ENCODE peak calls at places on chromosomes 5 and 9, in nine cellular contexts. I, V, S, A, D, R, W, H and Q are unnamed samples.

GRCh38 chr5:178651046-178651810 is 24.4 kb upstream of the CLK4 start:
- DNase-seq in W (no peak), R (no peak), I (peak), A (no peak), D (no peak), S (peak), H (no peak), V (peak), Q (no peak)

GRCh38 chr5:167081561-167081960 is 1209.9 kb upstream of the WWC1 start:
- DNase-seq in W (no peak), A (no peak), V (no peak), H (no peak), I (no peak), S (no peak), D (no peak), R (no peak), Q (no peak)

GRCh38 chr5:151591144-151591819 is at the start of gene FAT2:
- DNase-seq in H (peak), W (peak), V (no peak), I (no peak), R (no peak), A (no peak), D (no peak), S (peak), Q (no peak)

GRCh38 chr9:94767331-94768099 is 41.0 kb downstream of the AOPEP start:
- DNase-seq in W (no peak), H (no peak), I (peak), A (no peak), V (peak), S (peak), R (no peak), D (no peak), Q (no peak)

GRCh38 chr5:67268233-67269011 is 71.8 kb upstream of the CD180 start:
- DNase-seq in R (no peak), H (peak), I (peak), V (peak), D (peak), A (peak), W (no peak), S (peak), Q (no peak)

GRCh38 chr9:89519393-89519805 is 21.5 kb upstream of the SEMA4D start:
- DNase-seq in H (no peak), V (no peak), W (no peak), R (no peak), D (peak), S (peak), A (peak), I (no peak), Q (peak)

GRCh38 chr5:179160584-179160983 is 100.4 kb downstream of the ZNF354C start:
- DNase-seq in A (no peak), I (no peak), W (peak), V (peak), R (no peak), H (no peak), D (no peak), S (no peak), Q (no peak)

GRCh38 chr9:110208031-110208430 is at the start of gene C9orf152:
- DNase-seq in H (no peak), A (no peak), R (no peak), S (no peak), I (no peak), D (no peak), W (no peak), V (no peak), Q (peak)

GRCh38 chr5:150196986-150197385 is 7.1 kb downstream of the SLC6A7 start:
- DNase-seq in I (no peak), A (no peak), R (no peak), H (no peak), W (no peak), D (no peak), V (no peak), S (no peak), Q (no peak)

GRCh38 chr9:87271696-87272477 is 225.8 kb upstream of the DAPK1 start:
- DNase-seq in A (no peak), W (no peak), H (no peak), R (no peak), D (no peak), I (no peak), S (no peak), V (peak), Q (no peak)

GRCh38 chr5:139635606-139636206 is 12.4 kb upstream of the CXXC5 start:
- DNase-seq in V (peak), W (no peak), A (peak), R (no peak), H (peak), D (peak), S (peak), I (peak), Q (peak)
- TF ChIP-seq CTCF in V (peak), W (peak), A (peak), R (no peak), H (peak), D (peak), S (peak), I (peak), Q (peak)

GRCh38 chr9:4984571-4985375 is at the start of gene JAK2:
- DNase-seq in V (peak), S (peak), W (peak), H (peak), I (peak), D (peak), R (peak), A (peak), Q (peak)
- TF ChIP-seq CTCF in V (peak), S (peak), W (peak), H (peak), I (peak), D (peak), R (peak), A (no peak), Q (peak)

GRCh38 chr5:181189962-181190710 is 14.9 kb downstream of the TRIM7 start:
- DNase-seq in S (no peak), D (no peak), W (no peak), A (no peak), I (no peak), H (peak), R (no peak), V (peak), Q (no peak)

GRCh38 chr5:181186902-181187499 is 18.0 kb downstream of the TRIM7 start:
- DNase-seq in R (no peak), S (peak), D (peak), I (no peak), A (no peak), W (no peak), H (no peak), V (no peak), Q (peak)

GRCh38 chr5:181187500-181188213 is 17.3 kb downstream of the TRIM7 start:
- DNase-seq in R (no peak), S (peak), I (peak), V (peak), W (peak), H (peak), D (peak), A (peak), Q (peak)

GRCh38 chr5:181189363-181189961 is 15.5 kb downstream of the TRIM7 start:
- DNase-seq in D (no peak), H (peak), I (peak), S (peak), R (no peak), W (no peak), A (no peak), V (peak), Q (no peak)

DNA sequence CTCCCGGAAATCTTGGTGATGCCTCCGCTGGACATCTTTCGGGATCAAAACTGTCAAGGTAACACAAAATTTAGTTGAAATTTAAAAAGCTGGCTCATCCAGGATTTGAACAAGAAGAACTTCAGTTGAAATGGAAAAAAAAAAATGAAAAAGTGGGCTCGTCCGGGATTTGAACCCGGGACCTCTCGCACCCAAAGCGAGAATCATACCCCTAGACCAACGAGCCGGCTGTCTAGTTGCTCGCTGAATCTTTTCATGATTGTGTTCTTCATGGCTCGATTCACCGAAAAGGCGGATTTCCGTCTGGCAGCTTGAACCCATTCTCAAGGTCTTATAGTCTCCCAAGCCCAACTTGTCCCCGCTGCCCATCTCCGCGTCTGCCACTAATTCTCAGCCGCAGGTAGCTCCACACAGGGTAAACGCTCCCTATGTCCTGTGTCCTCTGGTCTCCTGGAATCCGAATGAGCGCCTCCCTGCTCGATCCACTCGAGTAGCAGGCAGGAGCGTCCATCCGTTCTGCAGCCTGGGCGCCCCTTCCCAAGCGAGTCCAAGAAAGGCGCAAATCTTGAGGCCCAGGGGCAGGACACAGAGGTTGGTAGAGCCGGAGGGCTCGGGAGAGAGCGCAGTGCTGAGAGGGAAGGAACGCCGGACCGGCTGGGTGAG is 16.2 kb downstream of the TRIM7 start:
- DNase-seq in R (no peak), W (peak), D (peak), A (no peak), I (peak), V (peak), S (peak), H (peak), Q (peak)
- TF ChIP-seq CTCF in R (no peak), W (no peak), D (no peak), A (no peak), I (no peak), V (peak), S (no peak), H (no peak), Q (no peak)

GRCh38 chr9:19154135-19154612 is 26.9 kb upstream of the PLIN2 start:
- DNase-seq in H (peak), I (peak), W (no peak), A (no peak), R (no peak), S (peak), V (peak), D (peak), Q (no peak)
- TF ChIP-seq CTCF in H (no peak), I (no peak), W (no peak), A (no peak), R (no peak), S (no peak), V (no peak), D (no peak), Q (no peak)

GRCh38 chr9:6907772-6908381 is 150.1 kb downstream of the KDM4C start:
- DNase-seq in V (peak), I (peak), A (no peak), D (peak), R (no peak), S (peak), H (peak), W (no peak), Q (no peak)
- TF ChIP-seq CTCF in V (peak), I (peak), A (peak), D (peak), R (no peak), S (peak), H (peak), W (peak), Q (peak)

GRCh38 chr5:57693488-57694305 is 211.1 kb upstream of the ACTBL2 start:
- DNase-seq in D (no peak), S (peak), I (peak), W (no peak), V (peak), H (no peak), A (no peak), R (no peak), Q (peak)

GRCh38 chr5:57696906-57697590 is 214.4 kb upstream of the ACTBL2 start:
- DNase-seq in A (no peak), I (peak), W (no peak), S (no peak), V (no peak), D (no peak), H (no peak), R (no peak), Q (no peak)

GRCh38 chr5:57695179-57695578 is 212.6 kb upstream of the ACTBL2 start:
- DNase-seq in H (peak), V (no peak), R (no peak), A (no peak), W (no peak), D (peak), I (no peak), S (peak), Q (peak)

GRCh38 chr5:57698785-57699184 is 216.2 kb upstream of the ACTBL2 start:
- DNase-seq in D (peak), H (peak), W (peak), S (peak), R (peak), A (no peak), I (no peak), V (no peak), Q (no peak)

DNA sequence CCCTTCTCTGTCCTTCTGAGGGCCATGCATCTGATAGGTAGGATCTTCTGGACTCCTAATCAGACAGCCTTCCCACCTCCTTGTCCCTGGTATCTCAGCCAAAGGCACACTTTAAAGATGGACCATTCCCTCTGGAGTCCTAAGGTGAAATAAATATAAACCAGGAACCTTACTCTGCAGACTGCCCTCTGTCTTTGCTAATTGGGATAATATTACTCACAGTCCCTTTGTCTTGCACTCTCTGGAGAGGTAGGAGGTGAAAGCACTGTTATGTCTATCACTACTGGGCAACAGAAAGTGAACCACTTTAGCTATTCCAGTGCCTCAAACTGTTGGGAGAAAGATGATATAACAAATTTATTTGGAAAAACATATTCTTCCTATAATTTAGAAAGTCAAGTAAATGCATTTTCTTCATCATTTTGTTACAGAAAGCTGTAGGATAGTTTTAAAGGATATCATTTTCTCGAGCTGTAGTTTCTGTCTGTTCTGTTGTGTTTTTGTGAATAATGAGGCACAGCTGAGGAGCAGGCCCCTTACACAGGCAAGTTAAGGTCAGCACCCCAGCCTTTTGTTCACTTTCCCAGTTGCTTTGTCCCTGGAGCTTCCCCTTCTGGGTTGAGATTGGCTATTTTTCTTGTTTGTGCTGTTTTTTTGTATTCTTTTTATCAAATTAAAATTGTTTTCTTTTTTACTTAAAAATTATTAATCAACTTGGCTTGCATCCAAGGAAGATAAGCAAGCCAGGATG is 213.6 kb upstream of the ACTBL2 start:
- DNase-seq in W (no peak), I (no peak), S (no peak), H (no peak), A (no peak), D (no peak), R (no peak), V (no peak), Q (no peak)
- TF ChIP-seq CTCF in W (no peak), I (peak), S (peak), H (no peak), A (no peak), D (no peak), R (no peak), V (no peak), Q (no peak)

GRCh38 chr9:38359297-38359653 is 33.2 kb upstream of the ALDH1B1 start:
- DNase-seq in I (no peak), D (no peak), H (no peak), W (no peak), A (no peak), V (no peak), S (no peak), R (no peak), Q (no peak)

GRCh38 chr9:38363589-38363925 is 28.9 kb upstream of the ALDH1B1 start:
- DNase-seq in W (no peak), A (no peak), I (no peak), H (no peak), D (no peak), V (no peak), R (no peak), S (no peak), Q (no peak)

GRCh38 chr9:38359689-38360385 is 32.7 kb upstream of the ALDH1B1 start:
- DNase-seq in W (no peak), H (no peak), V (no peak), R (no peak), S (no peak), I (peak), A (no peak), D (no peak), Q (no peak)

GRCh38 chr9:38362912-38363588 is 29.5 kb upstream of the ALDH1B1 start:
- DNase-seq in V (peak), H (peak), R (no peak), A (no peak), I (peak), W (no peak), D (peak), S (peak), Q (peak)

DNA sequence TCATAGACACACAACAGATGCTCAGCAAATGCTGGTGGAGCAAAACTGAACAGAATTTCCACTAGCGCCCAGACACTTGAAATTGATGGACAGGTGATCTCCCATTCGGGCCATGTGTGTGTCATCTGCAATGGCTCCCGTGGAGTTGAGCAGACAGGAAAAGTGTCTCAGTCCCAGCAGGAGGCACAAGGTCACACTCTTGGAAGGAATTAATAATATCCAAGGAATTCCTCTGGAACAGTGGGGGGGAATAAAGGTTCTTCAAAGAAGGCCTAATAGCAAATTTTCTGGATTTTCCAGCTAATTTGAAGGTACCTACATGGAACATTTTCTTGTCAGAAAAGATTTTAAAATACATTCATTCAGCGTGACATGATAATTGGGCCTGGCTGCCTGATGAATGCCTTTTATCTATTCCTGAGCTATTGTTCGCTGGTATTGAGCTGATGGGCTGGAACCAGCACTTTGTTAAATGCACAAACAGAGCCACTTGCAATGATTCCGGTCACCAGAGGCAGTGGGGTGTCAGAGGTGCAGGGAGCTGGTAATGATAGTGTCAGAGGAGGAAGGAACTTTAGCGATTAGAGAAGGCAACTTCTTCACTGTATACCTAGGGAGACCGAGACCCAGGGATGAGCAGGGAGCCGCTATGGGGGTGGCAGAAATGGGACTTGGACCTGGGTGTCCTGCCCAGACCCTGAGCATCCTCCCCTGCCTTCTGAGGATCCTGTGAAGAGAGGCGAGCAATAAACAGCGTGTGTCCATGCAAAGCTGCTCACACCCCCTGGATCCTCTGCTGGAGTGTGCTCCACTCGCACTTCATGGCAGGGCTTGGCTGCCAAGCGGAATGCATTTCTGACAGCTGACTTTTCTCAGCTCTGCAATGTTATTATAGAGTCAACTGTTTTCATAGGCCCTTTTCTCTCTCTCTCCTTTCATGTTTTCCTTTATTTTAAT is 31.3 kb upstream of the ALDH1B1 start:
- DNase-seq in S (no peak), R (no peak), A (no peak), V (no peak), W (no peak), D (no peak), H (no peak), I (peak), Q (no peak)
- TF ChIP-seq CTCF in S (no peak), R (no peak), A (no peak), V (no peak), W (no peak), D (no peak), H (no peak), I (no peak), Q (no peak)

DNA sequence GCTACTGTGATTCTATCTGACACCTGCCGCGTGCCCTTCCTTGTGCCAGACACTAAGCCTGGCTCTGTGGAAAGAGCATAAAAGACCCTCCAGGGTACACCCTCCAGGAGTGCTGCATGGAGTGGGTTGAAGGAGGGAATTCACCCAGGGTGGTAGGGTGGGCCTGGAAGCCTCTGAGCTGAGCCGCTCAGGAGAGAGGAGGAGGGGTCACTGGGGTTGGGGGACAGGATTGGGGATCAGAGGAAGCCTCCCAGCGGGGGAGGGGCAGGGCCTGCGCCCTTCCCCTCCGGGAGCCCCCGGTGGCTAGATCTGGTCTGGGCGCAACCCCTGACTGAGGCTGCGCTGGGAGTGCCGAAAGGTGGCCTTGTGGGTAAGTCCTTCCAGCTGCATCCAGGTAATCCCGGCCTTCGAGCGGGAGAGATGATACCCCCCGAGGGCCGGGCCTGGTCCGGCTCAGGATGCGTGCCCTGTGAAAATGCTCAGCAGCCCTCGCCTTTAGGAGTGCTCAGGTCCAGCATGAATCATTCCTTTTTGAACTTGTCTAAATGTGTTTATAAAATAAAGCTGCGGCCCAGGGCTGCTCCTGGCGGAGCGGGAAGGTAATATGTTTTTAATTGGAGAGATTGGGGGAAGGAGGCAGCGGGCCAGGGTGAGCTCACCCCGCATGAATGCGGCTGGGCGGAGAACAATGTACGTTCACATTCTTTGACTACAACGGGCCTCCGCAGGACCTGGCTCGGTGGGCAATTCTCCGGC is 118.1 kb upstream of the SMIM23 start:
- DNase-seq in W (peak), D (no peak), A (no peak), H (peak), S (peak), I (peak), V (peak), R (peak), Q (peak)
- TF ChIP-seq CTCF in W (peak), D (no peak), A (no peak), H (no peak), S (peak), I (peak), V (no peak), R (no peak), Q (no peak)